ENCODE peak calls at places on chromosome 12, in six cellular contexts. G is mucosa of descending colon; K is CD8-positive, alpha-beta T cell; Q is LoVo; L is Calu3; O is bronchial epithelial cell. T is an unnamed sample.

GRCh38 chr12:43238281-43238680 is 313.7 kb downstream of the ADAMTS20 start:
- DNase-seq in G (no peak), K (no peak), Q (no peak), L (no peak), O (peak), T (no peak)

GRCh38 chr12:77847665-77848431 is 17.2 kb downstream of the NAV3 start:
- DNase-seq in G (no peak), K (no peak), Q (peak), L (no peak), O (peak), T (no peak)

GRCh38 chr12:65524666-65525065 is 246.2 kb downstream of the MSRB3 start:
- DNase-seq in G (no peak), K (no peak), Q (no peak), L (no peak), O (peak), T (no peak)

GRCh38 chr12:118356809-118357326 is 15.8 kb downstream of the TAOK3 start:
- DNase-seq in G (no peak), K (no peak), Q (no peak), L (no peak), O (peak), T (no peak)

GRCh38 chr12:6792522-6793201 is 3.3 kb downstream of the CD4 start:
- DNase-seq in G (no peak), K (peak), Q (no peak), L (no peak), O (no peak), T (no peak)

GRCh38 chr12:123398177-123398916 is 14.4 kb downstream of the KMT5A start:
- DNase-seq in G (peak), K (no peak), Q (no peak), L (no peak), O (no peak), T (no peak)

GRCh38 chr12:32944195-32944594 is 47.6 kb upstream of the PKP2 start:
- DNase-seq in G (no peak), K (no peak), Q (no peak), L (no peak), O (peak), T (no peak)

GRCh38 chr12:124832856-124833255 is 30.8 kb downstream of the SCARB1 start:
- DNase-seq in G (no peak), K (no peak), Q (no peak), L (no peak), O (no peak), T (no peak)

GRCh38 chr12:62933220-62933870 is 1.6 kb downstream of the PPM1H start:
- DNase-seq in G (no peak), K (no peak), Q (no peak), L (peak), O (no peak), T (no peak)

GRCh38 chr12:113359133-113359938 is 949 bp downstream of the PLBD2 start:
- DNase-seq in G (peak), K (no peak), Q (no peak), L (no peak), O (no peak), T (no peak)

GRCh38 chr12:119869720-119870119 is 7.4 kb downstream of the CIT start:
- DNase-seq in G (no peak), K (no peak), Q (peak), L (no peak), O (peak), T (no peak)

GRCh38 chr12:28507055-28507454 is 316.8 kb downstream of the CCDC91 start:
- DNase-seq in G (no peak), K (no peak), Q (no peak), L (no peak), O (no peak), T (no peak)

T was measured in mesothelial cell of epicardium.